ENCODE peak calls at places on chromosomes 6 and 20, in four cellular contexts. J, N, X and K are unnamed samples.

GRCh38 chr20:41032243-41032642 is 3.6 kb downstream of the TOP1 start:
- DNase-seq in J (no peak), N (no peak), X (no peak), K (no peak)

GRCh38 chr20:12237772-12238171 is 320.1 kb downstream of the BTBD3 start:
- DNase-seq in J (no peak), N (no peak), X (peak), K (no peak)

GRCh38 chr6:160767019-160767646 is 65.1 kb downstream of the PLG start:
- DNase-seq in J (peak), N (peak), X (peak), K (peak)

GRCh38 chr6:150880336-150880735 is 14.8 kb downstream of the MTHFD1L start:
- DNase-seq in J (no peak), N (no peak), X (no peak), K (no peak)

GRCh38 chr6:136335736-136336362 is 46.2 kb upstream of the BCLAF1 start:
- DNase-seq in J (no peak), N (no peak), X (no peak), K (no peak)

GRCh38 chr20:40763646-40764295 is 74.7 kb upstream of the MAFB start:
- DNase-seq in J (no peak), N (no peak), X (peak), K (no peak)

GRCh38 chr6:38773338-38773737 is 58.2 kb downstream of the DNAH8 start:
- DNase-seq in J (peak), N (no peak), X (no peak), K (no peak)

GRCh38 chr20:46568570-46569129 is 18.2 kb upstream of the OCSTAMP start:
- DNase-seq in J (no peak), N (peak), X (peak), K (peak)

GRCh38 chr6:84804720-84805119 is 40.3 kb upstream of the TBX18 start:
- DNase-seq in J (no peak), N (no peak), X (no peak), K (no peak)

GRCh38 chr20:13778827-13779226 is 5.9 kb downstream of the ESF1 start:
- DNase-seq in J (no peak), N (no peak), X (no peak), K (no peak)

GRCh38 chr20:37521091-37521771 is at the start of gene NNAT:
- DNase-seq in J (no peak), N (no peak), X (no peak), K (peak)

GRCh38 chr6:148021135-148021534 is 321.5 kb upstream of the SASH1 start:
- DNase-seq in J (no peak), N (no peak), X (no peak), K (no peak)

GRCh38 chr20:36571564-36572504 is 1.6 kb upstream of the TGIF2 start:
- DNase-seq in J (no peak), N (no peak), X (no peak), K (no peak)

GRCh38 chr6:166768761-166769160 is 141.7 kb upstream of the RPS6KA2 start:
- DNase-seq in J (peak), N (no peak), X (no peak), K (no peak)

GRCh38 chr6:46476301-46476700 is 14.9 kb downstream of the RCAN2 start:
- DNase-seq in J (no peak), N (no peak), X (no peak), K (no peak)